ENCODE peak calls at places on chromosomes 16 and 17, in nine cellular contexts. One of them, this sample, is unnamed. For H3K9me3 and H3K4me1, the result is how much of the 10 kb centered on the place peaks cover.

GRCh38 chr17:36611345-36612072 is 10.1 kb downstream of the MRM1 start:
- DNase-seq in heart right ventricle: no peak
- DNase-seq in adrenal gland: no peak
- DNase-seq in pancreas: no peak
- DNase-seq in tibial nerve: no peak
- DNase-seq in A549: no peak
- DNase-seq in iPS DF 6.9: no peak
- DNase-seq in PC-9: no peak
- DNase-seq in thoracic aorta: no peak
- DNase-seq in this sample: no peak

GRCh38 chr16:79089735-79090284 is 510.7 kb downstream of the MAF start:
- DNase-seq in heart right ventricle: peak
- DNase-seq in adrenal gland: no peak
- DNase-seq in pancreas: no peak
- DNase-seq in tibial nerve: no peak
- DNase-seq in A549: no peak
- DNase-seq in iPS DF 6.9: no peak
- DNase-seq in PC-9: no peak
- DNase-seq in thoracic aorta: no peak
- DNase-seq in this sample: no peak

GRCh38 chr17:35546489-35546888 is 9.0 kb upstream of the SLFN12L start:
- DNase-seq in heart right ventricle: no peak
- DNase-seq in adrenal gland: no peak
- DNase-seq in pancreas: no peak
- DNase-seq in tibial nerve: no peak
- DNase-seq in A549: no peak
- DNase-seq in iPS DF 6.9: no peak
- DNase-seq in PC-9: no peak
- DNase-seq in thoracic aorta: no peak
- DNase-seq in this sample: no peak

GRCh38 chr17:74930535-74931036 is 5.1 kb upstream of the OTOP3 start:
- DNase-seq in heart right ventricle: no peak
- DNase-seq in adrenal gland: no peak
- DNase-seq in pancreas: no peak
- DNase-seq in tibial nerve: no peak
- DNase-seq in A549: no peak
- DNase-seq in iPS DF 6.9: no peak
- DNase-seq in PC-9: no peak
- DNase-seq in thoracic aorta: no peak
- DNase-seq in this sample: no peak

GRCh38 chr17:65434251-65434650 is 127.2 kb downstream of the AXIN2 start:
- DNase-seq in heart right ventricle: no peak
- DNase-seq in adrenal gland: no peak
- DNase-seq in pancreas: no peak
- DNase-seq in tibial nerve: no peak
- DNase-seq in A549: no peak
- DNase-seq in iPS DF 6.9: no peak
- DNase-seq in PC-9: no peak
- DNase-seq in thoracic aorta: no peak
- DNase-seq in this sample: peak

GRCh38 chr17:28878158-28878910 is 19.2 kb downstream of the FLOT2 start:
- DNase-seq in heart right ventricle: no peak
- DNase-seq in adrenal gland: no peak
- DNase-seq in pancreas: no peak
- DNase-seq in tibial nerve: no peak
- DNase-seq in A549: no peak
- DNase-seq in iPS DF 6.9: no peak
- DNase-seq in PC-9: no peak
- DNase-seq in thoracic aorta: no peak
- DNase-seq in this sample: no peak

GRCh38 chr17:1188812-1189211 is 9.0 kb upstream of the ABR start:
- DNase-seq in heart right ventricle: peak
- DNase-seq in adrenal gland: peak
- DNase-seq in pancreas: no peak
- DNase-seq in tibial nerve: peak
- DNase-seq in A549: no peak
- DNase-seq in iPS DF 6.9: no peak
- DNase-seq in PC-9: no peak
- DNase-seq in thoracic aorta: peak
- DNase-seq in this sample: no peak

GRCh38 chr16:66131156-66131807 is 235.2 kb upstream of the CDH5 start:
- DNase-seq in heart right ventricle: no peak
- DNase-seq in adrenal gland: no peak
- DNase-seq in pancreas: no peak
- DNase-seq in tibial nerve: no peak
- DNase-seq in A549: no peak
- DNase-seq in iPS DF 6.9: no peak
- DNase-seq in PC-9: no peak
- DNase-seq in thoracic aorta: no peak
- DNase-seq in this sample: peak

GRCh38 chr16:75175074-75175473 is 26.8 kb downstream of the ZFP1 start:
- DNase-seq in heart right ventricle: no peak
- DNase-seq in adrenal gland: no peak
- DNase-seq in pancreas: no peak
- DNase-seq in tibial nerve: no peak
- DNase-seq in A549: no peak
- DNase-seq in iPS DF 6.9: no peak
- DNase-seq in PC-9: no peak
- DNase-seq in thoracic aorta: no peak
- DNase-seq in this sample: no peak
- H3K9me3 ChIP-seq in heart right ventricle: under half
- H3K9me3 ChIP-seq in adrenal gland: under half
- H3K9me3 ChIP-seq in pancreas: under half
- H3K9me3 ChIP-seq in tibial nerve: under half
- H3K9me3 ChIP-seq in A549: half or more
- H3K9me3 ChIP-seq in iPS DF 6.9: under half
- H3K9me3 ChIP-seq in PC-9: half or more
- H3K9me3 ChIP-seq in thoracic aorta: under half
- H3K9me3 ChIP-seq in this sample: under half

GRCh38 chr17:77456951-77457548 is 316.3 kb downstream of the SEC14L1 start:
- DNase-seq in heart right ventricle: no peak
- DNase-seq in adrenal gland: no peak
- DNase-seq in pancreas: no peak
- DNase-seq in tibial nerve: no peak
- DNase-seq in A549: no peak
- DNase-seq in iPS DF 6.9: no peak
- DNase-seq in PC-9: no peak
- DNase-seq in thoracic aorta: no peak
- DNase-seq in this sample: no peak

GRCh38 chr17:77454560-77455095 is 313.9 kb downstream of the SEC14L1 start:
- DNase-seq in heart right ventricle: no peak
- DNase-seq in adrenal gland: no peak
- DNase-seq in pancreas: peak
- DNase-seq in tibial nerve: no peak
- DNase-seq in A549: no peak
- DNase-seq in iPS DF 6.9: no peak
- DNase-seq in PC-9: no peak
- DNase-seq in thoracic aorta: no peak
- DNase-seq in this sample: no peak

GRCh38 chr17:77456271-77456950 is 315.6 kb downstream of the SEC14L1 start:
- DNase-seq in heart right ventricle: no peak
- DNase-seq in adrenal gland: no peak
- DNase-seq in pancreas: no peak
- DNase-seq in tibial nerve: no peak
- DNase-seq in A549: no peak
- DNase-seq in iPS DF 6.9: no peak
- DNase-seq in PC-9: no peak
- DNase-seq in thoracic aorta: no peak
- DNase-seq in this sample: no peak

GRCh38 chr17:77455111-77455877 is 314.5 kb downstream of the SEC14L1 start:
- DNase-seq in heart right ventricle: no peak
- DNase-seq in adrenal gland: no peak
- DNase-seq in pancreas: no peak
- DNase-seq in tibial nerve: peak
- DNase-seq in A549: no peak
- DNase-seq in iPS DF 6.9: no peak
- DNase-seq in PC-9: no peak
- DNase-seq in thoracic aorta: no peak
- DNase-seq in this sample: no peak

DNA sequence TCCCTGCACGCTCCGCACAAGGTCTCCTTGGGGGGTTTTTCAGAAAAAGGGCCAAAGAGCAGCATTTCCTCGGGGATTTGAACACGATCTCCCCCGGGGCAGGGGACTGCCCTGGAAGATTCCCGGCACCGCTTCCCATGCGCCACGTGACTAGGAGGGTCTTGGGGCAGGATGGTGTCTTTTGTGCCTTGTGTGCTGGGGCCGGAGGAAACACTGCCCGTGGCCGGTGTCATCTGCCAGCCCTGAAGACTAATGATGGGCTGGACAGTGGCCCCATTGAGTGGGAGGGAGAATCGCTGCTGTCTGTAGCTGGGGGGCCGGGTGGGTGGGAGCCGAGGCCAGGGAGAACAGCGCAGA is 315.1 kb downstream of the SEC14L1 start:
- DNase-seq in heart right ventricle: no peak
- DNase-seq in adrenal gland: no peak
- DNase-seq in pancreas: no peak
- DNase-seq in tibial nerve: no peak
- DNase-seq in A549: no peak
- DNase-seq in iPS DF 6.9: no peak
- DNase-seq in PC-9: no peak
- DNase-seq in thoracic aorta: no peak
- DNase-seq in this sample: no peak
- H3K4me1 ChIP-seq in heart right ventricle: half or more
- H3K4me1 ChIP-seq in adrenal gland: under half
- H3K4me1 ChIP-seq in pancreas: under half
- H3K4me1 ChIP-seq in tibial nerve: under half
- H3K4me1 ChIP-seq in A549: under half
- H3K4me1 ChIP-seq in iPS DF 6.9: under half
- H3K4me1 ChIP-seq in PC-9: under half
- H3K4me1 ChIP-seq in thoracic aorta: under half
- H3K4me1 ChIP-seq in this sample: under half

GRCh38 chr17:17724307-17724921 is 43.2 kb downstream of the RAI1 start:
- DNase-seq in heart right ventricle: peak
- DNase-seq in adrenal gland: no peak
- DNase-seq in pancreas: no peak
- DNase-seq in tibial nerve: no peak
- DNase-seq in A549: no peak
- DNase-seq in iPS DF 6.9: no peak
- DNase-seq in PC-9: no peak
- DNase-seq in thoracic aorta: no peak
- DNase-seq in this sample: no peak

GRCh38 chr17:17722081-17722905 is 41.0 kb downstream of the RAI1 start:
- DNase-seq in heart right ventricle: no peak
- DNase-seq in adrenal gland: no peak
- DNase-seq in pancreas: no peak
- DNase-seq in tibial nerve: no peak
- DNase-seq in A549: no peak
- DNase-seq in iPS DF 6.9: no peak
- DNase-seq in PC-9: no peak
- DNase-seq in thoracic aorta: no peak
- DNase-seq in this sample: no peak

GRCh38 chr17:17723354-17724261 is 42.4 kb downstream of the RAI1 start:
- DNase-seq in heart right ventricle: no peak
- DNase-seq in adrenal gland: no peak
- DNase-seq in pancreas: no peak
- DNase-seq in tibial nerve: no peak
- DNase-seq in A549: no peak
- DNase-seq in iPS DF 6.9: no peak
- DNase-seq in PC-9: no peak
- DNase-seq in thoracic aorta: no peak
- DNase-seq in this sample: no peak

GRCh38 chr17:17721140-17721668 is 39.9 kb downstream of the RAI1 start:
- DNase-seq in heart right ventricle: no peak
- DNase-seq in adrenal gland: no peak
- DNase-seq in pancreas: no peak
- DNase-seq in tibial nerve: no peak
- DNase-seq in A549: no peak
- DNase-seq in iPS DF 6.9: no peak
- DNase-seq in PC-9: peak
- DNase-seq in thoracic aorta: no peak
- DNase-seq in this sample: no peak

DNA sequence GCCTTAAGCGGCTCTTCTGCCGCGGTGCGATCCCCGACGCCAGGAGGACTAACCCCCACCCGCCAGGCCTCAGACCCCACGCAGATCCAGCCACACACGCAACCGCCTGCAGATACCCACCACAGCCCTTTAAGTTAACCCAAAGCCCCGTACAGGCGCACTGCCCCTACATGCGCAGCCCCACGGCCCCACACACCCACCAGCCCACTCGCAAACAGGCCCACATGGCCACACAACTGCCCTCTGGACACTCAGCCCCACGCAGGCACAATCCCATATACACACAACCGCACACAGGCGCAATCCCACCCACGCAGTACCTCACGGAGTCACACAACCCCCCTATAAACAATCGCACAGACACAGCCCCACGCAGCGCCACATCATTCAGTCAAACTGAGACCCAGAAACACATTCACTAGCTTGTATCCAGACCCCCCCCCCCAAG is 41.7 kb downstream of the RAI1 start:
- DNase-seq in heart right ventricle: no peak
- DNase-seq in adrenal gland: no peak
- DNase-seq in pancreas: no peak
- DNase-seq in tibial nerve: no peak
- DNase-seq in A549: no peak
- DNase-seq in iPS DF 6.9: no peak
- DNase-seq in PC-9: no peak
- DNase-seq in thoracic aorta: no peak
- DNase-seq in this sample: no peak
- H3K4me3 ChIP-seq in heart right ventricle: no peak
- H3K4me3 ChIP-seq in adrenal gland: peak
- H3K4me3 ChIP-seq in pancreas: no peak
- H3K4me3 ChIP-seq in tibial nerve: peak
- H3K4me3 ChIP-seq in A549: no peak
- H3K4me3 ChIP-seq in iPS DF 6.9: no peak
- H3K4me3 ChIP-seq in PC-9: no peak
- H3K4me3 ChIP-seq in thoracic aorta: peak
- H3K4me3 ChIP-seq in this sample: no peak

DNA sequence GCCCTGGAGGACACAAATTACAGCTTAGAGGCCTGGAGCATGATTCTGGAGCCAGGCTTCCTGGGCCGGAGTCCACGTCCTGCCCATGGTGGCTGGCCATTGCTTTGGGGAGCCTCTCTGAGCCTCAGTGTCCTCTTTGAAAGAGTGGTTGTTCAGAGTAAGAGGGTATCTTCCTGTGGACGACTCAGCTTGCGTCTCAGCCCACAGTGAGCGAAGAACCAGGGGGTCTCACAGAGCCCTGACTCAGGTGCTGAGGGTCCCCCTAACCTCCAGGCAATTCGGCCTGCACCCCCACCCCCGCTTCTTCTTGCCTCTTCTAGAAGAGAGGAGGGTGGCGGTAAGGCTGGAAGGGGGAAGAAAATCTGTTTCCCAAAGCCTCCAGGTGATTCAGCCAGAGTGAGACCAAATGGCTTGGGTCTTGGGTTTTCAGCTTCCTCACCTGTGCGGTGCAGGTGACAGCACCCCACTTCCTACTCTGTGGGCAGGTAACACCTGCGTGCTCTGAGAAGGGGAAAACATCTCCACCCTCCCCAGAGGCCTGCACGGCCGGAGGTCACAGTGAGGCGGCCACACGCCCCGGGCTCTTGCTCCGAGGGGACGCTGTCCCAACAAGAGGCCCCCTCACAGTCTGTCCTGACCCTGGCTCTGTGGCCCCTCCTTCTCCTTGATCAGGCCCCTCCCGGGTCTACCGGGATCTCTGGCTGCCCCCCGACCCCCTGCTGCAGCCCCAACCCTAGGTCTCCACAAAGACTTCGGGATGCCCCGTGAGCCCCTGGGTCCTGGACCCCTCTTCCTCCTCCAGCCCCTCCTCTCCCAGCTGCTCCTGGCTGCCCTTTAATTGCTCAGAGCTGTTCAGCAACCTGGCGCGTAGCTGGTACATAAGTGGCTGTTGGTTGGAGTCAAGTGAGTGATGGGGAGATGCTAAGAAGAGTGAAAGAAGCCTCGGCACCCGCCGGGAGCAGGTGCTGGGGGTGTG is 119.2 kb downstream of the METRNL start:
- DNase-seq in heart right ventricle: no peak
- DNase-seq in adrenal gland: no peak
- DNase-seq in pancreas: peak
- DNase-seq in tibial nerve: peak
- DNase-seq in A549: no peak
- DNase-seq in iPS DF 6.9: no peak
- DNase-seq in PC-9: no peak
- DNase-seq in thoracic aorta: peak
- DNase-seq in this sample: no peak
- H3K9me3 ChIP-seq in heart right ventricle: under half
- H3K9me3 ChIP-seq in adrenal gland: under half
- H3K9me3 ChIP-seq in pancreas: under half
- H3K9me3 ChIP-seq in tibial nerve: under half
- H3K9me3 ChIP-seq in A549: under half
- H3K9me3 ChIP-seq in iPS DF 6.9: under half
- H3K9me3 ChIP-seq in PC-9: under half
- H3K9me3 ChIP-seq in thoracic aorta: under half
- H3K9me3 ChIP-seq in this sample: under half

This sample was measured in SJCRH30.